ENCODE peak calls at places on chromosomes 1 and 21, in nine cellular contexts. X, H, T, E, J, I, B, W and Q are unnamed samples.

GRCh38 chr1:214513394-214513793 is 38.0 kb downstream of the PTPN14 start:
- DNase-seq in X (no peak), H (peak; percentile 39), T (no peak), E (no peak), J (no peak), I (no peak), B (no peak), W (no peak), Q (no peak)

GRCh38 chr1:242005866-242006565 is 7.1 kb upstream of the MAP1LC3C start:
- DNase-seq in X (no peak), H (peak; percentile 71), T (no peak), E (no peak), J (no peak), I (no peak), B (no peak), W (no peak), Q (no peak)

GRCh38 chr1:90074555-90075315 is 79.8 kb downstream of the ZNF326 start:
- DNase-seq in X (no peak), H (peak; percentile 20), T (no peak), E (no peak), J (no peak), I (no peak), B (no peak), W (no peak), Q (no peak)

GRCh38 chr1:185646202-185646683 is 87.9 kb upstream of the HMCN1 start:
- DNase-seq in X (no peak), H (peak; percentile 99), T (peak; percentile 56), E (peak; percentile 98), J (peak; percentile 90), I (no peak), B (no peak), W (peak; percentile 15), Q (no peak)

GRCh38 chr1:224919508-224919907 is 10.0 kb upstream of the DNAH14 start:
- DNase-seq in X (no peak), H (no peak), T (no peak), E (no peak), J (no peak), I (no peak), B (no peak), W (no peak), Q (no peak)

GRCh38 chr1:80632284-80632683 is 1168.5 kb upstream of the ADGRL2 start:
- DNase-seq in X (no peak), H (no peak), T (no peak), E (no peak), J (no peak), I (no peak), B (no peak), W (no peak), Q (no peak)

GRCh38 chr1:28256197-28256827 is 3.0 kb upstream of the SESN2 start:
- DNase-seq in X (no peak), H (no peak), T (no peak), E (no peak), J (no peak), I (no peak), B (no peak), W (no peak), Q (no peak)

GRCh38 chr1:74343191-74343590 is 108.0 kb downstream of the TNNI3K start:
- DNase-seq in X (no peak), H (no peak), T (no peak), E (no peak), J (peak; percentile 78), I (peak; percentile 16), B (no peak), W (no peak), Q (peak; percentile 16)

GRCh38 chr1:115302390-115302961 is 35.6 kb downstream of the NGF start:
- DNase-seq in X (no peak), H (peak; percentile 93), T (no peak), E (peak; percentile 86), J (peak; percentile 32), I (no peak), B (no peak), W (no peak), Q (no peak)

GRCh38 chr1:219279017-219279770 is 105.5 kb downstream of the LYPLAL1 start:
- DNase-seq in X (no peak), H (peak; percentile 92), T (no peak), E (peak; percentile 40), J (no peak), I (no peak), B (no peak), W (no peak), Q (no peak)

GRCh38 chr21:44815852-44816628 is 1.8 kb downstream of the SUMO3 start:
- DNase-seq in X (no peak), H (no peak), T (no peak), E (no peak), J (peak; percentile 31), I (no peak), B (no peak), W (no peak), Q (no peak)

DNA sequence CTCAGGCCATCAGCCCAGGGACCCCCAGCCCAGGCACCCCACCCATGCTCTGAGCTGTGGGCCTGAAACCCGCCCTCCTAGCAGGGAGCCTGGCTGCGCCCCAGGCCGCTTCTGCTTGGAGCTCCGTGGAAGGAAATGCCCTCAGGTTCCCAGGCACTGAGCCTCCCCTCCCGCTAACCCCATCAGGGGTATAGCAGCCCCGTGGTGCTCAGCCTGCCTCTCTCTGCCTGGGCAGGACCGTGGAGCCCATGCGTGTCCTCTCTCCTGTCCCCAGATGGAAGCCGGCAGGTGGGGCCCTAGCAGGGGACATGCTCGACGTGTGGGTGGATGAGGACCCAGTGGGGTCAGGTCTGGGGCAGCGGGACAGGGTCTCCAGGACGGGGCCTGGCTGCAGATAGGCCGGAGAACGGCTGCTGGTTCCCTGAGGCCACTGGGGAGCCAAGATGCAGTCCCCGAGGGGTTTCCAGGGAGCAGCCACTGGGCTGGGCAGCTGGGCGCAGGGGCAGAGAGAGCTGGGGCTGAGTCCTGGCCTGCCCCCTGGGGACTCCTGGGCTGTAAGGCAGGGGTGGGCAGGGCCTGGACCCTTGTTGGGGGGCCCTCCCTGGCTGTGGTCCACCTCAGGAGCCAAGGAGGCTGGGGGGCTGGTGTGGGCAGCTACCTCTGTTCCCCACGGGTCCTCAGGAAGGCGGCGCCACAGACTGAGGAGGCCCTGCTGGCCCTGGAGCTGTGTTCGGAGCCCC is 75.5 kb downstream of the MORN1 start:
- DNase-seq in X (no peak), H (no peak), T (no peak), E (no peak), J (no peak), I (no peak), B (no peak), W (no peak), Q (no peak)
- TF ChIP-seq CTCF in X (no peak), H (no peak), T (no peak), E (no peak), J (no peak), I (no peak), B (no peak), W (no peak), Q (no peak)

GRCh38 chr1:164495915-164496314 is 63.1 kb upstream of the PBX1 start:
- DNase-seq in X (no peak), H (no peak), T (no peak), E (no peak), J (no peak), I (no peak), B (no peak), W (no peak), Q (no peak)
- TF ChIP-seq CTCF in X (no peak), H (no peak), T (no peak), E (no peak), J (no peak), I (no peak), B (no peak), W (no peak), Q (no peak)

GRCh38 chr1:202600432-202601041 is 109.7 kb downstream of the SYT2 start:
- DNase-seq in X (no peak), H (no peak), T (no peak), E (no peak), J (no peak), I (no peak), B (no peak), W (no peak), Q (no peak)
- TF ChIP-seq CTCF in X (no peak), H (no peak), T (no peak), E (no peak), J (no peak), I (peak; percentile 4), B (no peak), W (no peak), Q (peak; percentile 20)

DNA sequence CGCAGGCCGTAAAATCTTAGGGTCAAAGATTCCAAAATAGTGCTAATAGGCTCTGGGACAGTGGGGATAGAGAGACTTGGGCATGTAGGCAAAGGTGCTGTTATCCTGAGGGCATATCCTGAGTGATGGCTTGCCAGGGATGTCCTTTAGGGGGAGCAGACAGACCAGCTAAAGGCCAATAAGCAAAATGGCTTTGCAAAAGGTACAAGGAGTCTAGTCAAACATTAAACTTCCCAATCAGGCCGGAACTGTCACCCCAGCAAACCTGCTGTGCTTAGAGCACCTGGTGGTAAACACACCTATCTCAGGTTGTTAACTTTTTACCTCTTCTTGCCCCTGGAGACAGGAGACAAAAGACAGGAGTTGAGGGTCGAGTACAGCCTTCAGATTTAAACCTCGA is 49.1 kb downstream of the TRABD2B start:
- DNase-seq in X (no peak), H (no peak), T (no peak), E (no peak), J (peak; percentile 74), I (no peak), B (no peak), W (peak; percentile 31), Q (no peak)
- TF ChIP-seq CTCF in X (no peak), H (no peak), T (peak; percentile 24), E (no peak), J (peak; percentile 52), I (no peak), B (peak; percentile 51), W (no peak), Q (no peak)

GRCh38 chr21:43728467-43729390 is 9.8 kb downstream of the PDXK start:
- DNase-seq in X (peak; percentile 90), H (peak; percentile 99), T (peak; percentile 88), E (peak; percentile 99), J (peak; percentile 97), I (peak; percentile 80), B (peak; percentile 49), W (peak; percentile 69), Q (peak; percentile 95)
- TF ChIP-seq CTCF in X (no peak), H (peak; percentile 19), T (no peak), E (no peak), J (peak; percentile 63), I (no peak), B (peak; percentile 63), W (peak; percentile 38), Q (peak; percentile 61)